ENCODE peak calls at places on chromosomes 5 and 9, in ten cellular contexts. J, A, N, E, O, M, Y, X, G and S are unnamed samples.

GRCh38 chr5:5141011-5141599 is 975 bp downstream of the ADAMTS16 start:
- DNase-seq in N (no peak), Y (no peak), J (no peak), X (no peak), G (no peak), O (no peak), A (no peak), M (no peak), E (no peak), S (no peak)

GRCh38 chr5:65482727-65483473 is 1.2 kb upstream of the ADAMTS6 start:
- DNase-seq in J (peak; percentile 77), Y (peak; percentile 94), G (no peak), N (no peak), A (no peak), E (no peak), X (no peak), M (peak; percentile 23), O (peak; percentile 66), S (peak; percentile 17)

GRCh38 chr9:27626629-27627564 is 53.6 kb upstream of the C9orf72 start:
- DNase-seq in A (no peak), G (no peak), M (no peak), J (no peak), Y (no peak), O (no peak), E (no peak), X (no peak), N (no peak), S (no peak)

GRCh38 chr9:2022560-2022959 is 7.4 kb downstream of the SMARCA2 start:
- DNase-seq in G (no peak), N (no peak), J (no peak), A (peak; percentile 64), E (no peak), O (no peak), X (no peak), Y (no peak), M (no peak), S (no peak)

GRCh38 chr9:69801994-69802393 is 18.6 kb upstream of the CFAP95 start:
- DNase-seq in O (peak; percentile 12), X (no peak), M (no peak), A (no peak), J (peak; percentile 43), Y (no peak), G (no peak), E (no peak), N (no peak), S (no peak)

GRCh38 chr5:169719360-169720314 is 82.6 kb downstream of the DOCK2 start:
- DNase-seq in J (no peak), A (peak; percentile 4), N (no peak), G (no peak), Y (no peak), X (no peak), E (no peak), M (no peak), O (no peak), S (no peak)

GRCh38 chr5:157271740-157272271 is 5.9 kb downstream of the CYFIP2 start:
- DNase-seq in N (peak; percentile 50), A (peak; percentile 98), O (no peak), G (peak; percentile 82), J (no peak), Y (no peak), X (no peak), E (no peak), M (no peak), S (peak; percentile 96)

GRCh38 chr5:178547753-178548415 is 42.3 kb downstream of the COL23A1 start:
- DNase-seq in G (no peak), A (no peak), E (no peak), M (no peak), J (no peak), N (no peak), X (no peak), Y (no peak), O (no peak), S (no peak)

GRCh38 chr5:81207009-81207408 is 26.1 kb upstream of the CKMT2 start:
- DNase-seq in X (no peak), Y (no peak), N (no peak), J (peak; percentile 16), G (no peak), E (no peak), A (no peak), M (no peak), O (peak; percentile 50), S (no peak)

GRCh38 chr9:26163931-26164330 is 485.7 kb upstream of the TUSC1 start:
- DNase-seq in J (peak; percentile 33), X (peak; percentile 15), G (no peak), A (no peak), N (no peak), O (no peak), M (peak; percentile 13), E (no peak), Y (no peak), S (no peak)

GRCh38 chr9:96140401-96141180 is 161.4 kb downstream of the HSD17B3 start:
- DNase-seq in A (no peak), G (no peak), O (no peak), N (no peak), Y (no peak), X (no peak), J (no peak), M (no peak), E (no peak), S (no peak)

GRCh38 chr5:173679909-173680626 is 63.6 kb upstream of the BOD1 start:
- DNase-seq in Y (no peak), O (peak; percentile 29), J (no peak), M (no peak), N (no peak), X (no peak), E (no peak), G (no peak), A (no peak), S (no peak)

GRCh38 chr9:117784996-117785395 is 80.8 kb downstream of the TLR4 start:
- DNase-seq in Y (no peak), J (no peak), E (no peak), G (no peak), M (no peak), X (no peak), O (no peak), N (no peak), A (no peak), S (no peak)

GRCh38 chr9:100515578-100516494 is 42.9 kb downstream of the TMEFF1 start:
- DNase-seq in M (no peak), Y (peak; percentile 26), G (no peak), N (no peak), J (peak; percentile 20), E (no peak), A (no peak), X (no peak), O (no peak), S (no peak)

GRCh38 chr5:176350416-176350815 is 11.1 kb downstream of the KIAA1191 start:
- DNase-seq in M (no peak), X (no peak), J (no peak), A (no peak), O (no peak), N (no peak), Y (no peak), E (no peak), G (no peak), S (no peak)